ENCODE peak calls at places on chromosomes 13 and 19, in ten cellular contexts. E is cardiac fibroblast; J is heart right ventricle; A is activated T-cell treated with anti-CD3 and anti-CD28 coated beads, Interleukin-2, amount 50 U/mL, for 1 hour; T is HS-27A; L is CD4-positive, alpha-beta T cell; Z is effector memory CD8-positive, alpha-beta T cell; K is skeletal muscle cell; D is HS-5; R is activated CD4-positive, alpha-beta T cell treated with anti-CD3 and anti-CD28 coated beads for 48 hours. X is an unnamed sample.
A peak's percentile ranks its signal among the peaks of the same experiment; 100 is the strongest.

GRCh38 chr19:5059191-5059579 is 90.3 kb downstream of the KDM4B start:
- DNase-seq in Z (no peak), R (no peak), D (no peak), L (no peak), K (no peak), T (no peak), A (no peak), E (no peak), J (no peak), X (peak; percentile 62)

GRCh38 chr19:49119411-49120324 is at the start of gene PPFIA3:
- DNase-seq in Z (no peak), A (peak; percentile 42), J (peak; percentile 76), D (no peak), R (peak; percentile 34), T (no peak), L (no peak), K (no peak), E (peak; percentile 68), X (peak; percentile 89)

GRCh38 chr19:42113641-42114348 is 18.5 kb downstream of the POU2F2 start:
- DNase-seq in K (peak; percentile 89), T (peak; percentile 100), L (no peak), J (no peak), D (peak; percentile 98), Z (no peak), E (peak; percentile 92), R (no peak), A (no peak), X (peak; percentile 88)

GRCh38 chr13:29472317-29472961 is 123.0 kb downstream of the SLC7A1 start:
- DNase-seq in A (peak; percentile 29), J (no peak), L (peak; percentile 27), R (peak; percentile 70), T (no peak), E (peak; percentile 68), K (no peak), Z (peak; percentile 39), D (no peak), X (peak; percentile 59)

GRCh38 chr19:46221981-46222610 is 7.4 kb upstream of the IGFL1 start:
- DNase-seq in D (peak; percentile 49), E (peak; percentile 74), A (no peak), K (no peak), J (peak; percentile 42), Z (no peak), L (no peak), T (peak; percentile 55), R (no peak), X (peak; percentile 88)

GRCh38 chr19:1232652-1233360 is 5.0 kb downstream of the CBARP start:
- DNase-seq in J (no peak), L (no peak), A (no peak), D (no peak), Z (no peak), K (no peak), R (no peak), E (peak; percentile 72), T (no peak), X (peak; percentile 80)

GRCh38 chr13:44311011-44311481 is 62.6 kb upstream of the SERP2 start:
- DNase-seq in R (no peak), Z (no peak), E (peak; percentile 68), A (no peak), D (no peak), K (peak; percentile 87), J (no peak), T (no peak), L (no peak), X (peak; percentile 46)

GRCh38 chr19:934865-935422 is 9.1 kb downstream of the ARID3A start:
- DNase-seq in J (peak; percentile 89), D (no peak), T (no peak), K (peak; percentile 38), R (no peak), A (no peak), Z (no peak), L (no peak), E (peak; percentile 93), X (peak; percentile 71)

GRCh38 chr19:33409035-33409434 is 35.5 kb downstream of the CEBPG start:
- DNase-seq in L (no peak), Z (no peak), J (no peak), E (no peak), A (no peak), D (no peak), T (no peak), R (no peak), K (no peak), X (no peak)

GRCh38 chr13:111434578-111435159 is 114.2 kb downstream of the TEX29 start:
- DNase-seq in E (no peak), R (no peak), D (no peak), J (no peak), L (no peak), Z (no peak), K (no peak), A (no peak), T (no peak), X (no peak)

GRCh38 chr13:73403362-73404150 is 344.8 kb downstream of the KLF5 start:
- DNase-seq in R (no peak), K (no peak), D (no peak), T (no peak), J (no peak), E (no peak), A (no peak), Z (no peak), L (no peak), X (peak; percentile 20)

GRCh38 chr19:54518844-54519243 is 16.2 kb downstream of the LAIR2 start:
- DNase-seq in J (no peak), E (peak; percentile 4), A (no peak), D (no peak), L (no peak), T (no peak), Z (no peak), K (no peak), R (peak; percentile 55), X (no peak)

GRCh38 chr13:27658569-27658968 is 36.9 kb downstream of the POLR1D start:
- DNase-seq in Z (no peak), J (no peak), E (peak; percentile 76), R (no peak), L (no peak), A (no peak), T (no peak), D (no peak), K (peak; percentile 21), X (no peak)

GRCh38 chr19:10450853-10451609 is 30.7 kb downstream of the PDE4A start:
- DNase-seq in J (no peak), R (peak; percentile 45), T (no peak), D (no peak), A (no peak), L (no peak), Z (no peak), K (no peak), E (no peak), X (no peak)

GRCh38 chr13:98171806-98172569 is 5.1 kb downstream of the RNF113B start:
- DNase-seq in E (peak; percentile 47), R (no peak), A (no peak), L (no peak), Z (no peak), K (no peak), D (no peak), J (peak; percentile 39), T (no peak), X (peak; percentile 83)

GRCh38 chr19:2783781-2784145 is 690 bp upstream of the SGTA start:
- DNase-seq in R (no peak), E (no peak), T (no peak), Z (no peak), K (no peak), J (no peak), L (no peak), A (no peak), D (no peak), X (no peak)

GRCh38 chr13:26497991-26498423 is 59.5 kb upstream of the WASF3 start:
- DNase-seq in D (peak; percentile 83), R (no peak), T (peak; percentile 72), J (no peak), E (peak; percentile 69), K (peak; percentile 90), Z (no peak), L (no peak), A (no peak), X (peak; percentile 62)

GRCh38 chr19:3210347-3211017 is 14.0 kb upstream of the CELF5 start:
- DNase-seq in D (no peak), L (peak; percentile 65), A (peak; percentile 76), T (no peak), K (no peak), E (peak; percentile 39), R (peak; percentile 83), Z (peak; percentile 75), J (peak; percentile 62), X (peak; percentile 50)

GRCh38 chr19:39518458-39518857 is 3.5 kb downstream of the SELENOV start:
- DNase-seq in A (no peak), L (no peak), D (no peak), T (no peak), J (no peak), R (no peak), K (no peak), E (no peak), Z (no peak), X (no peak)

GRCh38 chr19:892243-892996 is 567 bp downstream of the MED16 start:
- DNase-seq in D (no peak), L (no peak), J (peak; percentile 52), A (no peak), K (no peak), Z (no peak), T (no peak), E (no peak), R (no peak), X (no peak)

GRCh38 chr13:23462815-23463559 is 29.5 kb upstream of the SACS start:
- DNase-seq in A (no peak), L (no peak), T (no peak), J (no peak), Z (no peak), K (no peak), E (no peak), D (no peak), R (no peak), X (peak; percentile 59)

GRCh38 chr19:58123354-58123753 is 25.3 kb upstream of the ZSCAN18 start:
- DNase-seq in Z (no peak), K (no peak), J (no peak), L (no peak), D (no peak), R (no peak), E (no peak), A (no peak), T (no peak), X (no peak)

GRCh38 chr13:113553541-113554332 is 30.8 kb upstream of the TFDP1 start:
- DNase-seq in T (no peak), R (no peak), E (no peak), L (no peak), J (no peak), Z (no peak), D (no peak), K (no peak), A (no peak), X (no peak)

GRCh38 chr19:29479941-29480340 is 45.9 kb upstream of the VSTM2B start:
- DNase-seq in R (no peak), K (no peak), D (no peak), E (no peak), A (no peak), L (no peak), J (no peak), Z (no peak), T (no peak), X (no peak)

GRCh38 chr19:15199652-15200574 is 882 bp downstream of the NOTCH3 start:
- DNase-seq in D (no peak), T (no peak), E (peak; percentile 45), R (no peak), Z (no peak), K (no peak), A (no peak), J (no peak), L (no peak), X (peak; percentile 73)

GRCh38 chr19:10191347-10191746 is 3.4 kb downstream of the DNMT1 start:
- DNase-seq in R (no peak), A (no peak), T (peak; percentile 53), L (no peak), K (peak; percentile 79), Z (no peak), J (no peak), E (peak; percentile 91), D (peak; percentile 76), X (peak; percentile 95)

GRCh38 chr13:96552523-96552922 is 441.8 kb downstream of the OXGR1 start:
- DNase-seq in R (no peak), J (no peak), E (no peak), D (no peak), K (no peak), A (no peak), Z (no peak), L (no peak), T (no peak), X (no peak)

GRCh38 chr19:32676186-32676894 is 692 bp downstream of the RGS9BP start:
- DNase-seq in E (no peak), L (no peak), J (peak; percentile 30), D (no peak), K (no peak), T (no peak), Z (no peak), R (no peak), A (peak; percentile 60), X (peak; percentile 33)

X was measured in astrocyte of the hippocampus.